ENCODE peak calls at places on chromosomes 2 and 18, in six cellular contexts. M is stomach, H is K562, A is spleen, K is right lobe of liver, D is IMR-90. N is an unnamed sample.

GRCh38 chr2:106185475-106186184 is 8.5 kb downstream of the UXS1 start:
- DNase-seq in M (no peak), H (no peak), A (no peak), K (no peak), D (no peak), N (no peak)

GRCh38 chr2:239947361-239948045 is 77.6 kb downstream of the NDUFA10 start:
- DNase-seq in M (peak), H (no peak), A (peak), K (peak), D (no peak), N (peak)

GRCh38 chr18:907171-907879 is 2.7 kb downstream of the ADCYAP1 start:
- DNase-seq in M (no peak), H (no peak), A (no peak), K (no peak), D (no peak), N (no peak)

GRCh38 chr2:236661064-236661761 is 91.6 kb downstream of the ACKR3 start:
- DNase-seq in M (no peak), H (no peak), A (no peak), K (no peak), D (peak), N (no peak)

GRCh38 chr2:71721362-71721665 is 268.0 kb downstream of the DYSF start:
- DNase-seq in M (no peak), H (no peak), A (no peak), K (no peak), D (no peak), N (no peak)

GRCh38 chr2:234447963-234448362 is 48.9 kb downstream of the ARL4C start:
- DNase-seq in M (no peak), H (no peak), A (no peak), K (no peak), D (no peak), N (no peak)

GRCh38 chr2:25977768-25978167 is 4.5 kb downstream of the KIF3C start:
- DNase-seq in M (no peak), H (no peak), A (peak), K (peak), D (peak), N (no peak)

GRCh38 chr2:161426416-161426787 is 10.3 kb downstream of the TBR1 start:
- DNase-seq in M (no peak), H (no peak), A (no peak), K (no peak), D (no peak), N (no peak)

GRCh38 chr2:68740184-68740914 is 5.7 kb downstream of the ARHGAP25 start:
- DNase-seq in M (no peak), H (no peak), A (no peak), K (no peak), D (peak), N (no peak)

GRCh38 chr18:32724071-32724696 is 48.6 kb downstream of the KLHL14 start:
- DNase-seq in M (no peak), H (no peak), A (no peak), K (no peak), D (no peak), N (no peak)

GRCh38 chr2:241618836-241619235 is 18.1 kb downstream of the THAP4 start:
- DNase-seq in M (no peak), H (no peak), A (no peak), K (no peak), D (no peak), N (no peak)

GRCh38 chr2:235926229-235926628 is 242.0 kb downstream of the GBX2 start:
- DNase-seq in M (no peak), H (no peak), A (peak), K (no peak), D (no peak), N (peak)

GRCh38 chr2:121075006-121075545 is 209.9 kb downstream of the TFCP2L1 start:
- DNase-seq in M (peak), H (peak), A (no peak), K (no peak), D (peak), N (no peak)

GRCh38 chr2:66667288-66667780 is 232.4 kb downstream of the MEIS1 start:
- DNase-seq in M (no peak), H (no peak), A (no peak), K (no peak), D (no peak), N (no peak)

DNA sequence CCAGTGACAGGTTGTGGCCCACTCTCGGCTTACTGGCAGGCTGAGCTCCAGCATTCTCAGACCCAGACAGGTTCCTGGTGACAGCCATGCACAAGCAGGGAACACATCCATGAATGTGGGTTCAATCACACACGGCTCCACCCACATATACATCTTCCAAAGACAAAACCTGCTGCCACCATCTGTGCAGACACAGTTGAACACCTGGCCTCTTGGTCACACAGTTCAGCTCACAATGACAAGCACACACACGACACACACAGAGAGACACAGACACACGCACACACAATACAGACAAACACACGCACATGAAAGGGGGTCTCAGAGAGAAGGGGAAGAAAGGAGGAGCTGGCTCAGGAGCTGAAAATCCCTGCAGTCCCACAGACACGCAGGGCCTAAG is 32.1 kb upstream of the PTMA start:
- DNase-seq in M (no peak), H (no peak), A (no peak), K (no peak), D (no peak), N (no peak)
- H3K4me3 ChIP-seq in M (no peak), H (no peak), A (no peak), K (no peak), D (no peak), N (no peak)

GRCh38 chr2:149994057-149994728 is 406.6 kb upstream of the MMADHC start:
- DNase-seq in M (peak), H (no peak), A (no peak), K (no peak), D (peak), N (peak)
- TF ChIP-seq POLR2A in M (no peak), H (no peak), A (no peak), K (no peak), D (no peak), N (no peak)

DNA sequence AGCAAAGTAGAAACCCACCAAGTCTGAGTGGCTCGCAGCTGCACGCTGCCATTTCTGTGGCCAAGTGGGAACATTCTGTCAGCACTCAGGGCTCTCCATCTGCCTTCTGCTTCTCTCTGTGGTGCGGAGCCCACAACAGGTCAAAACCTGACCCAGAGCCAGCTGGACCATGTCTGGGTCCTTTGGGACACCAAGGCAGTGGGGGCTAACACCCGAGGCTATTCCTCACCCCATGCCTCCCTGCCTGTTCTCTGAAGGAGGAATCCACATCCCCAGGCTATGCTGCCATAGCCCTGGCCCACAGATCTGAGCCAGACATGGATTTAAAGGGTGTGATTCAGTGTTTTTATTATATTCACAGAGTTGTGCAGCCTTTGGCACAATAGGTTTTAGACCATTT is 86.4 kb downstream of the SNTG2 start:
- DNase-seq in M (no peak), H (no peak), A (no peak), K (no peak), D (no peak), N (no peak)
- TF ChIP-seq CTCF in M (no peak), H (no peak), A (no peak), K (no peak), D (no peak), N (no peak)

DNA sequence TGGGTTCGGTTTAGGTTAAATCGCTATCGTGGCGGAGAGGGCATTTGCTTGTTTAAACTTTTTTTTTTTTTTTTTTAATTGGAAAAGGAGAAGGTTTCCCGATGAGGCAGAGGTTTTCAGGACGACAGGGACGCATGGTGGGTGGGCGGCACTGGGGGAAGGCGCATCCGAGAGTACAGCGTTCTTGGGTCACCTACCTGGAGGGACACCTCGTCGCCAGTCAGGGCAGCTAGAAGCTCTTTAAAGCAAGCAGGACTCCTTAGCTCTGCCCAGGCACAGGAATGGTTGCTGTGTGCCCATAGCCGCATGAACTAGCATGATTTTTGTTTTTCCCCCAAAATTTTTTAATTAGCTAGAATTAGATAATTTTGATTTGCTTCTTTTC is 444 bp downstream of the LDLRAD4 start:
- DNase-seq in M (no peak), H (no peak), A (no peak), K (no peak), D (no peak), N (no peak)
- H3K4me3 ChIP-seq in M (peak), H (no peak), A (peak), K (peak), D (no peak), N (peak)

GRCh38 chr2:88838165-88838635 is 146.7 kb downstream of the RPIA start:
- DNase-seq in M (no peak), H (no peak), A (peak), K (no peak), D (no peak), N (no peak)
- TF ChIP-seq POLR2A in M (no peak), H (no peak), A (no peak), K (no peak), D (no peak), N (no peak)

GRCh38 chr2:233417282-233417681 is 63.0 kb downstream of the DGKD start:
- DNase-seq in M (peak), H (no peak), A (no peak), K (no peak), D (no peak), N (no peak)

GRCh38 chr2:233419626-233420431 is 65.5 kb downstream of the DGKD start:
- DNase-seq in M (peak), H (no peak), A (peak), K (no peak), D (peak), N (no peak)

GRCh38 chr2:233418761-233419625 is 64.7 kb downstream of the DGKD start:
- DNase-seq in M (peak), H (no peak), A (peak), K (no peak), D (peak), N (peak)

GRCh38 chr2:233416706-233417105 is 62.4 kb downstream of the DGKD start:
- DNase-seq in M (peak), H (no peak), A (no peak), K (no peak), D (no peak), N (no peak)

DNA sequence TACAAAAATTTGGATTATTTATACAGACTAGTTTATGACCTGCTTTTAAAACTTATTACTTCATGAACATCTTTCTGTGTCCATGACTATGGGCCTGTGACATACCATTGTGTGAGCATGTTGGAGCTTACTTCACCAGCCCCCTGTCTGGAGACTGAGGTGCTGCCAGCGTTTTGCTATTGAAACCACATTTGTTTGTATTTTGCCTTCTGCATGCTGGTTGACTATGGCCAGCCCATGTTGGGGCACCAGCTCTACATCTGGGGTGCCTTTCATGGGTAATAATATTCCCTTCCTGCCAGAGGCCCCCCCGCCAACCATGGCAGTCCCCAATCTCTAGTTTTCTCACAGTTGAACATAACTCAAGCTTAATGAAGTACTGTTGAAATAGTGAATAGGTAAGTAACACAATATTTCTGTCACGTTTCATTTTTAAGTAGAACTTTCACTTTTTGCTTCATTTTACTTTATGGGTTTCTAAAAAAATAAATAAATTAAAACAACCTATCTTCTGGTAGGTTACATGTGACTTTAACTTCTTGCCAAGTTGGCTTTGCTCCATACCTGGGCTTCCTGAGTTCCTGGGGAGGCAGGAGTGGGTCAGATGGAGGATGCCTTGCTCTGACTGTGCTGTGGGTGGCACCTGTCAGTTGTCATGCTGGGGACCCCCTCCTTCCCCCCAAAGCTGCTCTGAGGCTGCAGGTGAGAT is 63.9 kb downstream of the DGKD start:
- DNase-seq in M (peak), H (no peak), A (no peak), K (no peak), D (no peak), N (peak)
- TF ChIP-seq CTCF in M (no peak), H (no peak), A (no peak), K (no peak), D (no peak), N (no peak)